ENCODE peak calls at places on chromosomes 7 and 10, in ten cellular contexts. P is transverse colon, N is suprapubic skin, T is hepatocyte, U is psoas muscle, M is tibial nerve, W is AG04450, A is astrocyte, O is right atrium auricular region, B is neuronal stem cell. J is an unnamed sample.

GRCh38 chr10:116026315-116026714 is 246.7 kb downstream of the GFRA1 start:
- DNase-seq in P (no peak), N (no peak), T (no peak), U (no peak), M (no peak), W (no peak), A (no peak), O (no peak), B (no peak), J (no peak)

GRCh38 chr10:35910234-35910633 is 268.1 kb upstream of the FZD8 start:
- DNase-seq in P (no peak), N (no peak), T (no peak), U (no peak), M (no peak), W (peak), A (peak), O (no peak), B (no peak), J (no peak)

GRCh38 chr7:148804343-148805234 is 79.5 kb downstream of the EZH2 start:
- DNase-seq in P (no peak), N (no peak), T (no peak), U (no peak), M (no peak), W (no peak), A (no peak), O (no peak), B (no peak), J (no peak)

GRCh38 chr7:37666026-37666780 is 17.4 kb upstream of the GPR141 start:
- DNase-seq in P (no peak), N (no peak), T (peak), U (no peak), M (no peak), W (no peak), A (no peak), O (no peak), B (no peak), J (no peak)

GRCh38 chr10:104642311-104643022 is 1.4 kb downstream of the SORCS3 start:
- DNase-seq in P (no peak), N (no peak), T (peak), U (no peak), M (peak), W (no peak), A (peak), O (peak), B (peak), J (no peak)

GRCh38 chr10:3740157-3740871 is 44.7 kb downstream of the KLF6 start:
- DNase-seq in P (no peak), N (no peak), T (peak), U (no peak), M (no peak), W (no peak), A (peak), O (peak), B (no peak), J (no peak)

GRCh38 chr7:119896386-119896785 is 376.6 kb upstream of the KCND2 start:
- DNase-seq in P (no peak), N (no peak), T (no peak), U (no peak), M (no peak), W (no peak), A (no peak), O (no peak), B (no peak), J (no peak)

GRCh38 chr7:127256326-127256725 is 3.6 kb upstream of the GRM8 start:
- DNase-seq in P (no peak), N (no peak), T (no peak), U (no peak), M (no peak), W (no peak), A (no peak), O (no peak), B (no peak), J (no peak)

GRCh38 chr10:20760450-20760849 is 136.7 kb downstream of the NEBL start:
- DNase-seq in P (no peak), N (no peak), T (no peak), U (no peak), M (no peak), W (no peak), A (no peak), O (no peak), B (no peak), J (no peak)

GRCh38 chr10:30386801-30387588 is 37.9 kb upstream of the MTPAP start:
- DNase-seq in P (no peak), N (no peak), T (no peak), U (no peak), M (no peak), W (no peak), A (peak), O (no peak), B (no peak), J (no peak)

GRCh38 chr7:5689716-5690115 is 91.7 kb downstream of the RNF216 start:
- DNase-seq in P (no peak), N (no peak), T (no peak), U (no peak), M (no peak), W (no peak), A (no peak), O (no peak), B (no peak), J (no peak)

GRCh38 chr7:89312561-89312960 is 517.0 kb upstream of the TEX47 start:
- DNase-seq in P (no peak), N (no peak), T (no peak), U (no peak), M (no peak), W (no peak), A (no peak), O (no peak), B (no peak), J (no peak)

GRCh38 chr7:1993031-1993685 is 239.6 kb downstream of the MAD1L1 start:
- DNase-seq in P (no peak), N (no peak), T (no peak), U (peak), M (no peak), W (no peak), A (no peak), O (no peak), B (no peak), J (no peak)

GRCh38 chr10:77380723-77381122 is 256.9 kb downstream of the KCNMA1 start:
- DNase-seq in P (no peak), N (no peak), T (no peak), U (no peak), M (no peak), W (no peak), A (no peak), O (no peak), B (no peak), J (no peak)

DNA sequence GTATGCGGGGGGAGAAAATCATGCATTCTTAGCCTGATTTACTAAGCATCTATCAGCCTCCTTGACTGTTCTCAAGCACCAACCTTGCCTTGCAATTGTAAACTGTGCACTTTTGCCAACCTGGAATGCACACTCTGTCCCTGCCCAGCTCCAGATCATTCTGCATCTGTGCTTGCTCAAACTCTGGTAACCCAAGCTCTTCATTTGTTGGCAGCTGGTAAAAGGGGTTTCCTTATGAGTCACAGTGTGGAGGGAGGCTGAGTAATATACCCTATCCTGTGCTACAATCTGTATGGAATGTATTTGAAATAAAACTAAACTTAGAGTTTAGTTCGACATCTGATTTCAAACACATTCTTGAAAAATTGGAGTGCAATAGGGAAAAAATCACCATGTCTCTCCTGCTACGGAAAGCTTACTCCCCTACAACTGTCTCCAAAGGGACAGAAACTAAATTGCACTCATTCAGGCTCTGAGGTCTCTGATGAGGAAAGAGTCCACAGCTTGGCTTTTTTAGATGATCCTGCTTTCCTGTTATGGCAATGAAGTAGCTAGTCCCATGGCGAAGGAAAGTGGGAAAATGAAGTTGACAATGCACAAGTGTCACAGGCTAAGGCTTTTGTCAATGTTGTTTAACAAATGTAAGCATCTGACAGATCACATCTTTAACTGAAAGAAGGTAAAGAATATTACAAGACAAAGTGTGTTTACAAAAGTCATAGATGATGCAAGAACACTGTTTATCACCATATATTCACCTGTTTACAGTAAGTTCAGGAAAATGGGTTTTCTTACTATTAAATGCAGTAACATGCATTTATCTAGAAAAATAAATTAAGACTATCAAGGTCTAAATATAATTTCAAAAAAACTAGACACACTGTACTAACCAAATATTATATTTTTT is 61.9 kb downstream of the TES start:
- DNase-seq in P (peak), N (no peak), T (peak), U (peak), M (peak), W (peak), A (peak), O (peak), B (no peak), J (no peak)
- H3K4me3 ChIP-seq in P (no peak), N (no peak), T (no peak), U (peak), M (no peak), W (peak), A (peak), O (no peak), B (no peak), J (no peak)

DNA sequence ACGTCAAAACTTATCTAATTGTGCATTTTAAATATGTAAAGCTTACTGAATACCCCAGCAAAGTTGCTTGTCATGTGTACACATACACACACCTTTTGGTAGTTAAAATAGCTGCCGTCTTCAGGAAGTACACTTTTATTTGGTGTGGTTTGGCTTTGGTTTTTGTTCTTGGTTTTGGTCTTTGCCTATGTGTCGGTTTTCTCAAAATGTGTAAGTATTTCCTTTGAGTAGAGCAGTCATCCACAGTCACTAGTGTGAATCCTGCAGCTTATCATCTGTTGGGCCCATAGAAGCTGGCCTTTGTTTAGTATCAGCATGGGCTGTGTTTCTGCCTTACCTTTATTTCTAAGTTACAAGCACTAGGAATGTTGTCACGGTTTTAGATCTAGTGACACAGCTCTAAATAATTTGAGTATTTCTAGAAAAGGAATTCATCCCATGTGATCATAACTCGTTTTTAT is 35.3 kb downstream of the NET1 start:
- DNase-seq in P (no peak), N (no peak), T (no peak), U (no peak), M (no peak), W (no peak), A (no peak), O (no peak), B (no peak), J (peak)
- H3K4me3 ChIP-seq in P (peak), N (peak), T (peak), U (peak), M (peak), W (peak), A (peak), O (peak), B (peak), J (peak)

GRCh38 chr10:52314822-52315552 is 906 bp downstream of the DKK1 start:
- DNase-seq in P (peak), N (peak), T (peak), U (no peak), M (no peak), W (no peak), A (peak), O (no peak), B (no peak), J (no peak)
- H3K4me3 ChIP-seq in P (peak), N (peak), T (peak), U (peak), M (peak), W (peak), A (peak), O (peak), B (peak), J (no peak)

GRCh38 chr10:131874991-131875451 is 25.8 kb upstream of the PPP2R2D start:
- DNase-seq in P (peak), N (no peak), T (peak), U (peak), M (peak), W (peak), A (peak), O (peak), B (peak), J (peak)
- H3K4me3 ChIP-seq in P (no peak), N (no peak), T (no peak), U (no peak), M (no peak), W (no peak), A (no peak), O (no peak), B (no peak), J (no peak)

DNA sequence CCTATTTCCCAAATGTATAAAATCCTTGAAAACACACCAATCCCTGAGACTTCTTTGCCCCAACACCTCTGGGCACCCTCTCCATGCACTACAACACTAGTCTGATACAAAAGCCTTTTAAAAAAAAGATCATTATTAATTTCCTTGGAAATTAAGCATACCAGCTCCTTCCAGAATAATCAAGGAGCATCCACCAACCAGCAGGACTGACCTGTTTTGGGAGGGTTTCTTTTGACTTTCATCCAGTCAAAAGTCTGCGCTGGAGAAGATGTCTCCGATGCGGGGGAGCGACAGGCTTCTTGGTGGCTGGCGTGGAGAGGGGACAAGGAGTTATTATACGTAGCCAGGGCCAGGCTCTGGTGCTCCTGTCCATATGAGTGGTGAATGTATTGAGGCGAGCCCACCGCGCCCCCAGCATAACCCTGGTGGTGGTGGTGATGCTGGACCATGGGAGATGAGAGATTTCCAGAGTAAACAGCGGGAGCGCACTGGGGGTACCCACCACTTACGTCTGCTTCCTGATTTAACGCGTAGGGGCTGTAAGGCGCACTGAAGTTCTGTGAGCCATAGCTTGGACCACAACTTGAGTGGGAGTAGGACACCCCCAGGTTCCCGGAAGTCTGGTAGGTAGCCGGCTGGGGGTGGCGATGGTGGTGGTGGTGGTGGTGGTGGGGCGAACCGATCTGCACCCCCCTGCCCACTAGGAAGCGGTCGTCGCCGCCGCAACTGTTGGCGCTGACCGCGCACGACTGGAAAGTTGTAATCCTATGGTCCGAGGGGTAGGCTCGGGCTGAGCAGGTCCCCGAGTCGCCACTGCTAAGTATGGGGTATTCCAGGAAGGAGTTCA is 527 bp downstream of the HOXA1 start:
- DNase-seq in P (no peak), N (no peak), T (no peak), U (peak), M (no peak), W (no peak), A (peak), O (no peak), B (peak), J (no peak)
- H3K4me3 ChIP-seq in P (peak), N (peak), T (peak), U (peak), M (peak), W (peak), A (peak), O (peak), B (no peak), J (peak)

DNA sequence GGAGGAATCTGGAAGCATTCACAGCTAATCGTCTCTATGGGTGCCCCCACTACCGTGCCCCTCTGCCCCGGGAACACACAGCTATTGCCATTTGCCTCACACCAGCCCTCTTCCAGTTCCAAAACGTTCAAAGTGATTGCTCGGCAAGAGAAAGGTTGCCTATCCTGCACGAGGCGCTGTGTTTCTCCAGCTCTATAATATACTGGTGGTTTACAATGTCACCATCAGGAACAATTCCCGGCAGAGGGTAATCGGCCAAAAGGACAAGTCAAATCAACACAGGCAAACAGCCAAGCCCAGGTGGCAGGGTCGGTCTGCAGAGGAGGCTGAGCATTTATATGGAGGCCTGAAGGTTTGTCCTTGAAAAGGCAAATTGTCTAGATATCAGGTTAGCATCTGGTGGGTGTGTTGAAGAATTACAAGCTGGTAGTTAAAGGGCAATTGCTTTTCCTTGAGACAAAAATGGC is 29.2 kb upstream of the TNS3 start:
- DNase-seq in P (peak), N (no peak), T (peak), U (no peak), M (no peak), W (no peak), A (no peak), O (no peak), B (no peak), J (no peak)
- H3K4me3 ChIP-seq in P (no peak), N (no peak), T (no peak), U (no peak), M (no peak), W (no peak), A (no peak), O (no peak), B (no peak), J (no peak)

GRCh38 chr10:80289451-80290287 is at the start of gene MAT1A:
- DNase-seq in P (peak), N (no peak), T (peak), U (no peak), M (no peak), W (no peak), A (no peak), O (no peak), B (no peak), J (peak)
- H3K4me3 ChIP-seq in P (no peak), N (no peak), T (no peak), U (no peak), M (no peak), W (no peak), A (no peak), O (no peak), B (no peak), J (peak)